ENCODE peak calls at places on chromosome 19, in seven cellular contexts. H, E, R, C, A, Y and G are unnamed samples.

GRCh38 chr19:4586691-4587090 is 27.2 kb upstream of the SEMA6B start:
- DNase-seq in H (no peak), E (no peak), R (no peak), C (no peak), A (no peak), Y (no peak), G (no peak)

GRCh38 chr19:16153582-16154336 is 10.3 kb downstream of the HSH2D start:
- DNase-seq in H (peak), E (no peak), R (no peak), C (no peak), A (no peak), Y (peak), G (peak)

GRCh38 chr19:37563518-37563917 is 31.1 kb downstream of the ZNF571 start:
- DNase-seq in H (no peak), E (no peak), R (no peak), C (no peak), A (no peak), Y (no peak), G (no peak)

GRCh38 chr19:6098574-6098973 is 11.7 kb downstream of the RFX2 start:
- DNase-seq in H (no peak), E (no peak), R (no peak), C (no peak), A (no peak), Y (no peak), G (no peak)

GRCh38 chr19:2252481-2253105 is 3.5 kb downstream of the AMH start:
- DNase-seq in H (no peak), E (peak), R (no peak), C (no peak), A (no peak), Y (no peak), G (no peak)

GRCh38 chr19:4547303-4548237 is 7.7 kb upstream of the LRG1 start:
- DNase-seq in H (peak), E (peak), R (no peak), C (no peak), A (no peak), Y (no peak), G (no peak)

GRCh38 chr19:1621574-1621973 is 16.3 kb upstream of the UQCR11 start:
- DNase-seq in H (no peak), E (no peak), R (no peak), C (no peak), A (no peak), Y (no peak), G (no peak)

GRCh38 chr19:44822177-44822576 is 13.3 kb downstream of the BCAM start:
- DNase-seq in H (no peak), E (no peak), R (no peak), C (no peak), A (no peak), Y (no peak), G (no peak)

GRCh38 chr19:7734220-7735203 is 2.6 kb upstream of the CLEC4G start:
- DNase-seq in H (no peak), E (no peak), R (no peak), C (no peak), A (no peak), Y (no peak), G (no peak)

GRCh38 chr19:15452111-15453047 is 2.6 kb upstream of the WIZ start:
- DNase-seq in H (peak), E (peak), R (no peak), C (peak), A (peak), Y (peak), G (peak)

GRCh38 chr19:42693760-42694350 is 46.4 kb downstream of the PSG3 start:
- DNase-seq in H (peak), E (peak), R (no peak), C (no peak), A (peak), Y (peak), G (peak)

GRCh38 chr19:22634450-22634827 is 315 bp downstream of the ZNF492 start:
- DNase-seq in H (no peak), E (peak), R (no peak), C (no peak), A (no peak), Y (no peak), G (no peak)
- TF ChIP-seq JUND in H (no peak), E (no peak), R (no peak), C (no peak), A (no peak), Y (no peak), G (no peak)

DNA sequence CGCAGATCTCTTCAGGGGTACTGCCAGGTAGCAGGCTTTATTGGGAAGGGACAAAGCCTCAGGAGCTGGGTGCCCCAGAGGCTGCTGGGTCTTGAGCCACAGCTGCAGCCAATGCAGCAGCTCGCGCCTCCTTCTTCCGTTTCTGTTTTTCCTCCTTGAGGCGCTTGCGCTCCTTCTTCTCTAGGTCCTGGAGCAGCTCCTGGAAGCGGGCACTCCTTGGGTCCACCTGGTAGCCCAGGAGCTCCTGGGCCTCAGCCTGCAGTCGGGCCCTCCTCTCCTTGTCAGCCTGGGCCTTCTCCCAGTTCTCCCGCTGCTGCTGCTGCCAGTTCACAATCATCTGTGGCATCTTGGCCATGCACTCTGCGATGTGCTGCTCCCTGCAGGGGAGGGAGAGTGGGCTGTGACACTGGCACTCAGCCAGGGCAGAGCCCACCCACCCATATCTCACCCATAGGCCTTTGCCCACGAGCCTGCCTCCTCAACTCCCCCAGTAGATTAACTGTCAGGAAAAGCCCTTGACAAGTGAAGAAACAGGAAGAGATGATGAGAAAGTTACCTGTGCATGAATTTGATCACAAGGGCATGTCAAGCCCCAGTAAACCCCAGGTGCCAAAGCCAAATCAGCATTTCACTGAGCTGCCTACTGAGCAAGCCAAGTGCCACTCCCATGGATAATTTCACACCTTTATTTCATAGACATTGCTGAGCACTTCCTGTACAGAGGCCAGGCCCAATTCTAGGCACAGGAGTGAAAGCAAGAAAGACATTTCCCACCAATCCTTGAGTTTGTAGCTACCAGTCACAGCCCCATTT is 2.7 kb downstream of the GADD45GIP1 start:
- DNase-seq in H (no peak), E (no peak), R (no peak), C (no peak), A (no peak), Y (no peak), G (no peak)
- TF ChIP-seq JUND in H (no peak), E (no peak), R (no peak), C (no peak), A (no peak), Y (no peak), G (no peak)

GRCh38 chr19:17680235-17680722 is 7.9 kb downstream of the UNC13A start:
- DNase-seq in H (peak), E (no peak), R (peak), C (no peak), A (no peak), Y (peak), G (no peak)
- TF ChIP-seq JUND in H (peak), E (no peak), R (no peak), C (no peak), A (no peak), Y (no peak), G (no peak)

GRCh38 chr19:292281-292884 is 1.2 kb upstream of the PLPP2 start:
- DNase-seq in H (no peak), E (peak), R (no peak), C (no peak), A (no peak), Y (no peak), G (no peak)
- TF ChIP-seq JUND in H (no peak), E (no peak), R (no peak), C (no peak), A (no peak), Y (no peak), G (no peak)